ENCODE peak calls at places on chromosomes 11 and 22, in seven cellular contexts. Y, T, R, Z, X, E and M are unnamed samples.
A peak's percentile ranks its signal among the peaks of the same experiment; 100 is the strongest.

GRCh38 chr22:47645450-47645914 is 883.0 kb downstream of the TBC1D22A start:
- DNase-seq in X (no peak), T (no peak), E (no peak), R (no peak), Y (no peak), Z (no peak), M (no peak)

GRCh38 chr22:40310081-40310770 is 36.1 kb upstream of the ADSL start:
- DNase-seq in X (no peak), E (no peak), Z (no peak), R (no peak), Y (peak; percentile 48), T (peak; percentile 77), M (no peak)

GRCh38 chr11:120130991-120131760 is 6.7 kb downstream of the TRIM29 start:
- DNase-seq in Y (peak; percentile 7), R (no peak), E (peak; percentile 46), T (no peak), X (no peak), Z (no peak), M (no peak)

GRCh38 chr22:47032956-47033647 is 270.7 kb downstream of the TBC1D22A start:
- DNase-seq in Y (no peak), Z (peak; percentile 62), T (no peak), E (peak; percentile 62), R (no peak), X (no peak), M (no peak)

GRCh38 chr11:126824035-126824607 is 176.4 kb downstream of the KIRREL3 start:
- DNase-seq in T (no peak), X (no peak), R (no peak), E (no peak), Y (no peak), Z (no peak), M (no peak)

GRCh38 chr11:116117326-116118137 is 613.3 kb upstream of the CADM1 start:
- DNase-seq in E (no peak), Z (no peak), X (no peak), Y (no peak), R (no peak), T (no peak), M (no peak)

GRCh38 chr22:36606114-36606513 is 77.1 kb upstream of the EIF3D start:
- DNase-seq in E (peak; percentile 65), T (no peak), Z (no peak), X (peak; percentile 24), R (no peak), Y (no peak), M (no peak)

GRCh38 chr11:132114185-132114584 is 743.8 kb downstream of the NTM start:
- DNase-seq in E (no peak), T (no peak), Z (peak; percentile 46), R (no peak), X (no peak), Y (no peak), M (peak; percentile 20)

GRCh38 chr22:36822581-36822980 is 5.7 kb upstream of the PVALB start:
- DNase-seq in E (no peak), R (no peak), Z (no peak), X (no peak), T (no peak), Y (no peak), M (no peak)

GRCh38 chr22:47195156-47195675 is 432.8 kb downstream of the TBC1D22A start:
- DNase-seq in Z (peak; percentile 16), E (peak; percentile 38), Y (no peak), T (no peak), R (no peak), X (no peak), M (no peak)

GRCh38 chr22:28198692-28199091 is 279.6 kb upstream of the PITPNB start:
- DNase-seq in Z (no peak), T (no peak), Y (no peak), E (no peak), R (no peak), X (no peak), M (no peak)

GRCh38 chr22:34344702-34345101 is 424.4 kb upstream of the LARGE1 start:
- DNase-seq in E (no peak), X (no peak), Y (no peak), T (no peak), Z (no peak), R (no peak), M (no peak)

GRCh38 chr11:134277176-134278001 is 1.2 kb downstream of the GLB1L3 start:
- DNase-seq in X (no peak), Z (no peak), T (no peak), Y (no peak), R (no peak), E (no peak), M (peak; percentile 3)

GRCh38 chr11:1639102-1639620 is 9.6 kb downstream of the KRTAP5-5 start:
- DNase-seq in Z (peak; percentile 33), T (no peak), X (peak; percentile 75), E (no peak), R (no peak), Y (peak; percentile 39), M (no peak)

GRCh38 chr22:29269230-29269604 is 1.1 kb downstream of the EWSR1 start:
- DNase-seq in E (no peak), R (no peak), T (no peak), Y (no peak), Z (no peak), X (no peak), M (no peak)

GRCh38 chr22:29267858-29268510 is at the start of the genes EWSR1 and RHBDD3:
- DNase-seq in E (peak; percentile 97), T (peak; percentile 96), Y (peak; percentile 97), R (peak; percentile 93), Z (peak; percentile 96), X (peak; percentile 96), M (peak; percentile 96)

GRCh38 chr22:29267462-29267857 is 321 bp downstream of the RHBDD3 start:
- DNase-seq in T (no peak), E (no peak), R (no peak), X (no peak), Y (no peak), Z (no peak), M (no peak)

GRCh38 chr22:29269731-29270474 is 1.8 kb downstream of the EWSR1 start:
- DNase-seq in E (no peak), X (no peak), Y (no peak), T (no peak), Z (no peak), R (no peak), M (no peak)

DNA sequence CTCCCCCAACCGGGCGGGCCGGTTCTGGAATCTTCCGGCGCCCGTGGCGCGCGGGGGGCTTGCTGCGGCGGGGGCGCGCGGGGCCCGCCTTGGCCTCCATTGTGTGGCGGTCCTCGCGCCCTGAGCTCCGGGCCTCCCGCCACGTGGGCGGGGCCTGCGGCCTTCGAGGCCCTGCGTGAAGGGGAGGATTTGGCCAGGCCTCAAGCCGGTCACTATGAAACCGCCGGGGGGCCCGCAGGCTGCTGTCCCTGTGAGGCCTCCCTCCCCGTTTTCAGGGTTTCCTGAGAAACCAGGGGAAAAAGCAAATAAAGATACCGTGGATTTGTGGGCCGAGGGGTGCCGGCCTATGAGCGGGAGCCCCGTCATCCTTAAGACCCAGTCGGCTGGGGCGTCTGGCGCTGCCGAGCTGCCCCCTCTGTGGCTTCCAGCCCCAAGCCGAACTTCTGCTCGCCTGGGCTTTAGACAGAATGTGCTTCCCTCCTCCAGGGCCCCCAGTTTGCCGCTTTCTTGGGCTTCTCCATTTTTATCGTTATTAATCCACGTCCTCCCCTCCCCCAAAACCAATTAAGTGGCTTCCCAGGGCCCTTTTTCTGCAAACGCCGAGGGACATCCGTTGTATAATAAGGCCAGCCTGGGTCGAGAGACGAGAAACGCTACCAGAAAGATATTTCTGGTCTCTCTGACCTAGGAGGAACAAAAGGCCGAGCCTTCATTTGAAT is 602 bp downstream of the EWSR1 start:
- DNase-seq in Z (peak; percentile 61), T (peak; percentile 41), Y (peak; percentile 68), R (peak; percentile 34), E (peak; percentile 87), X (peak; percentile 75), M (no peak)
- H3K36me3 ChIP-seq in Z (peaks cover 41% of the 10 kb centered on the region), T (peaks cover 31% of the 10 kb centered on the region), Y (no peaks in the 10 kb centered on the region), R (peaks cover 19% of the 10 kb centered on the region), E (peaks cover 21% of the 10 kb centered on the region), X (no peaks in the 10 kb centered on the region), M (peaks cover 83% of the 10 kb centered on the region)

DNA sequence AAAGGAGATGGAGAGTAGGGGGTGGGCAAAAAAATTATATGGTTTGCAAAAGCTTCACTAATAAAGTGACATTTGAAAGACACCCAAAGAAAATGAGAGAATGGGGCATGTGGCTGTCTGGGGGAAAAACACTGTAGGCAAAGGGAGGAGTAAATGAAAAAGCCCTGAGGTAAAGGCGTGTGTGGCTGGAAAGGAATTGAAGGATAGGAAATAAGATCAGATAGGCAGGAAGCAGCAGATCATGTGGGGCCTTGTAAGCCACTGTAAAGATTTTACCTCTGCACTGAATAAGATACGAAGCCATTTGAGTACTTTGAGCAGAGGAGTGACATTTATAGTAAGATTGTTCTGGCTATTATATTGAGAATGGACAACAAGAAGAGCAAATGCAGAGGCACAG is 49.8 kb upstream of the FDX1 start:
- DNase-seq in X (no peak), E (no peak), T (no peak), Z (no peak), R (no peak), Y (no peak), M (no peak)
- H3K27ac ChIP-seq in X (no peak overlapping the region), E (no peak overlapping the region), T (no peak overlapping the region), Z (no peak overlapping the region), R (no peak overlapping the region), Y (no peak overlapping the region), M (no peak overlapping the region)

GRCh38 chr11:7900686-7901085 is 30.4 kb downstream of the OR10A6 start:
- DNase-seq in Z (no peak), R (no peak), Y (no peak), E (no peak), X (no peak), T (no peak), M (no peak)

GRCh38 chr11:7901319-7901854 is 29.7 kb downstream of the OR10A6 start:
- DNase-seq in R (no peak), E (no peak), X (no peak), Y (no peak), T (no peak), Z (no peak), M (no peak)

GRCh38 chr11:7899418-7899817 is 31.6 kb downstream of the OR10A6 start:
- DNase-seq in R (no peak), E (no peak), Z (no peak), T (no peak), Y (no peak), X (no peak), M (no peak)

GRCh38 chr11:7896026-7896785 is 34.9 kb downstream of the OR10A6 start:
- DNase-seq in X (no peak), R (no peak), E (no peak), T (no peak), Z (no peak), Y (no peak), M (no peak)

DNA sequence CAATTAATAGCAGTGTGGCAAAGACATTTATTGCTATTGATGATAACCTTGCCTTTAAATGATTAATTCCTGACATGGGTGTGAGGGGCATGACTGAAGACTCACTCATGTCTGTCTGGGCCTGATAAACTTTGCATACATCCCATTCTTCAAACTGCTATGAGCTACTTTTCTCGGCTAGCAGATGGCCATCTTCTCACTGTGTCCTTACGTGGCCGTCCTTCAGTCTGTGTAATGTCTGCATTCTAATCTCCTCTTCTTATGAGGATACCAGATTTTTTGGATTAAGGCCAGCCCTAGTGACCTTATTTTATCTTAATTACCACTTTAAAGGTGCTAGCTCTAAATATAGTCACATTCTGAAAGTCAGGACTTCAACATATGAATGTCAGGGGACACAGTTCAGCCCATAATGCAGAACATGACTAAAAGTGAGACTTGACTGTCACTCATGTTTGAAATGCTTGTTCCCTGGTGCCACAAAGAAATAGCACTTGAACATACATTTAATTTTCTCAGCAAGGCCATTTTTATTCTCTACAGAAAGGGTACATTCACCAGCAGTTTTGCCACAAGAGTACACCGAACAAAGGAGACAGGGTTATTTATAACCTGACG is 32.3 kb downstream of the OR10A6 start:
- DNase-seq in Z (no peak), Y (no peak), T (no peak), R (no peak), E (no peak), X (no peak), M (no peak)
- H3K36me3 ChIP-seq in Z (no peaks in the 10 kb centered on the region), Y (no peaks in the 10 kb centered on the region), T (no peaks in the 10 kb centered on the region), R (no peaks in the 10 kb centered on the region), E (no peaks in the 10 kb centered on the region), X (no peaks in the 10 kb centered on the region), M (no peaks in the 10 kb centered on the region)

GRCh38 chr11:13687271-13687670 is 18.8 kb downstream of the FAR1 start:
- DNase-seq in T (no peak), Y (no peak), Z (no peak), E (no peak), X (no peak), R (no peak), M (no peak)
- H3K27ac ChIP-seq in T (no peak overlapping the region), Y (no peak overlapping the region), Z (no peak overlapping the region), E (no peak overlapping the region), X (no peak overlapping the region), R (no peak overlapping the region), M (no peak overlapping the region)